ENCODE peak calls at places on chromosome 1, in ten cellular contexts. One of them, this sample, is unnamed.

GRCh38 chr1:109247401-109248365 is 1.7 kb upstream of the CELSR2 start:
- DNase-seq in HCT116: no peak
- DNase-seq in stimulated activated CD4-positive, alpha-beta T cell treated with anti-CD3 and anti-CD28 coated beads, TNF-alpha, amount 100 ng/mL, for 4 hours: no peak
- DNase-seq in activated CD4-positive, CD25-positive, alpha-beta regulatory T cell treated with anti-CD3 and anti-CD28 coated beads, Interleukin-2, amount 50 U/mL, for 72 hours: no peak
- DNase-seq in GM04503: no peak
- DNase-seq in mammary epithelial cell: no peak
- DNase-seq in stimulated activated CD8-positive, alpha-beta memory T cell treated with anti-CD3 and anti-CD28 coated beads, Interleukin-15, amount 100 ng/mL, for 1 hour: no peak
- DNase-seq in tibial nerve: no peak
- DNase-seq in uterus: no peak
- DNase-seq in CD8-positive, alpha-beta memory T cell: no peak
- DNase-seq in this sample: no peak

GRCh38 chr1:56927171-56927570 is 38.6 kb downstream of the C8B start:
- DNase-seq in activated CD4-positive, CD25-positive, alpha-beta regulatory T cell treated with anti-CD3 and anti-CD28 coated beads, Interleukin-2, amount 50 U/mL, for 72 hours: no peak
- DNase-seq in tibial nerve: no peak
- DNase-seq in uterus: no peak
- DNase-seq in stimulated activated CD4-positive, alpha-beta T cell treated with anti-CD3 and anti-CD28 coated beads, TNF-alpha, amount 100 ng/mL, for 4 hours: no peak
- DNase-seq in CD8-positive, alpha-beta memory T cell: no peak
- DNase-seq in stimulated activated CD8-positive, alpha-beta memory T cell treated with anti-CD3 and anti-CD28 coated beads, Interleukin-15, amount 100 ng/mL, for 1 hour: no peak
- DNase-seq in mammary epithelial cell: no peak
- DNase-seq in HCT116: no peak
- DNase-seq in GM04503: no peak
- DNase-seq in this sample: no peak

GRCh38 chr1:4674117-4674516 is 19.7 kb downstream of the AJAP1 start:
- DNase-seq in HCT116: no peak
- DNase-seq in stimulated activated CD8-positive, alpha-beta memory T cell treated with anti-CD3 and anti-CD28 coated beads, Interleukin-15, amount 100 ng/mL, for 1 hour: no peak
- DNase-seq in tibial nerve: no peak
- DNase-seq in mammary epithelial cell: no peak
- DNase-seq in GM04503: no peak
- DNase-seq in CD8-positive, alpha-beta memory T cell: no peak
- DNase-seq in stimulated activated CD4-positive, alpha-beta T cell treated with anti-CD3 and anti-CD28 coated beads, TNF-alpha, amount 100 ng/mL, for 4 hours: no peak
- DNase-seq in uterus: no peak
- DNase-seq in activated CD4-positive, CD25-positive, alpha-beta regulatory T cell treated with anti-CD3 and anti-CD28 coated beads, Interleukin-2, amount 50 U/mL, for 72 hours: no peak
- DNase-seq in this sample: no peak

GRCh38 chr1:17564458-17565393 is 25.2 kb downstream of the ARHGEF10L start:
- DNase-seq in stimulated activated CD8-positive, alpha-beta memory T cell treated with anti-CD3 and anti-CD28 coated beads, Interleukin-15, amount 100 ng/mL, for 1 hour: no peak
- DNase-seq in stimulated activated CD4-positive, alpha-beta T cell treated with anti-CD3 and anti-CD28 coated beads, TNF-alpha, amount 100 ng/mL, for 4 hours: no peak
- DNase-seq in activated CD4-positive, CD25-positive, alpha-beta regulatory T cell treated with anti-CD3 and anti-CD28 coated beads, Interleukin-2, amount 50 U/mL, for 72 hours: no peak
- DNase-seq in uterus: no peak
- DNase-seq in CD8-positive, alpha-beta memory T cell: no peak
- DNase-seq in GM04503: no peak
- DNase-seq in HCT116: no peak
- DNase-seq in mammary epithelial cell: no peak
- DNase-seq in tibial nerve: no peak
- DNase-seq in this sample: no peak

GRCh38 chr1:155989242-155989991 is 11.1 kb upstream of the ARHGEF2 start:
- DNase-seq in GM04503: no peak
- DNase-seq in HCT116: no peak
- DNase-seq in activated CD4-positive, CD25-positive, alpha-beta regulatory T cell treated with anti-CD3 and anti-CD28 coated beads, Interleukin-2, amount 50 U/mL, for 72 hours: peak
- DNase-seq in mammary epithelial cell: peak
- DNase-seq in tibial nerve: no peak
- DNase-seq in uterus: peak
- DNase-seq in stimulated activated CD4-positive, alpha-beta T cell treated with anti-CD3 and anti-CD28 coated beads, TNF-alpha, amount 100 ng/mL, for 4 hours: peak
- DNase-seq in CD8-positive, alpha-beta memory T cell: peak
- DNase-seq in stimulated activated CD8-positive, alpha-beta memory T cell treated with anti-CD3 and anti-CD28 coated beads, Interleukin-15, amount 100 ng/mL, for 1 hour: peak
- DNase-seq in this sample: peak

GRCh38 chr1:115929846-115930245 is 46.5 kb upstream of the SLC22A15 start:
- DNase-seq in uterus: no peak
- DNase-seq in HCT116: no peak
- DNase-seq in GM04503: peak
- DNase-seq in tibial nerve: no peak
- DNase-seq in mammary epithelial cell: peak
- DNase-seq in CD8-positive, alpha-beta memory T cell: no peak
- DNase-seq in stimulated activated CD8-positive, alpha-beta memory T cell treated with anti-CD3 and anti-CD28 coated beads, Interleukin-15, amount 100 ng/mL, for 1 hour: no peak
- DNase-seq in activated CD4-positive, CD25-positive, alpha-beta regulatory T cell treated with anti-CD3 and anti-CD28 coated beads, Interleukin-2, amount 50 U/mL, for 72 hours: no peak
- DNase-seq in stimulated activated CD4-positive, alpha-beta T cell treated with anti-CD3 and anti-CD28 coated beads, TNF-alpha, amount 100 ng/mL, for 4 hours: no peak
- DNase-seq in this sample: no peak

GRCh38 chr1:83761084-83761760 is 237.7 kb downstream of the TTLL7 start:
- DNase-seq in stimulated activated CD8-positive, alpha-beta memory T cell treated with anti-CD3 and anti-CD28 coated beads, Interleukin-15, amount 100 ng/mL, for 1 hour: no peak
- DNase-seq in GM04503: no peak
- DNase-seq in activated CD4-positive, CD25-positive, alpha-beta regulatory T cell treated with anti-CD3 and anti-CD28 coated beads, Interleukin-2, amount 50 U/mL, for 72 hours: no peak
- DNase-seq in uterus: no peak
- DNase-seq in mammary epithelial cell: no peak
- DNase-seq in tibial nerve: no peak
- DNase-seq in HCT116: no peak
- DNase-seq in CD8-positive, alpha-beta memory T cell: no peak
- DNase-seq in stimulated activated CD4-positive, alpha-beta T cell treated with anti-CD3 and anti-CD28 coated beads, TNF-alpha, amount 100 ng/mL, for 4 hours: no peak
- DNase-seq in this sample: no peak

GRCh38 chr1:36419569-36419968 is 21.9 kb upstream of the LSM10 start:
- DNase-seq in mammary epithelial cell: no peak
- DNase-seq in stimulated activated CD8-positive, alpha-beta memory T cell treated with anti-CD3 and anti-CD28 coated beads, Interleukin-15, amount 100 ng/mL, for 1 hour: no peak
- DNase-seq in GM04503: no peak
- DNase-seq in HCT116: no peak
- DNase-seq in uterus: no peak
- DNase-seq in stimulated activated CD4-positive, alpha-beta T cell treated with anti-CD3 and anti-CD28 coated beads, TNF-alpha, amount 100 ng/mL, for 4 hours: no peak
- DNase-seq in activated CD4-positive, CD25-positive, alpha-beta regulatory T cell treated with anti-CD3 and anti-CD28 coated beads, Interleukin-2, amount 50 U/mL, for 72 hours: no peak
- DNase-seq in tibial nerve: no peak
- DNase-seq in CD8-positive, alpha-beta memory T cell: no peak
- DNase-seq in this sample: no peak

GRCh38 chr1:178645826-178646200 is 79.2 kb upstream of the RALGPS2 start:
- DNase-seq in GM04503: peak
- DNase-seq in mammary epithelial cell: peak
- DNase-seq in stimulated activated CD4-positive, alpha-beta T cell treated with anti-CD3 and anti-CD28 coated beads, TNF-alpha, amount 100 ng/mL, for 4 hours: no peak
- DNase-seq in activated CD4-positive, CD25-positive, alpha-beta regulatory T cell treated with anti-CD3 and anti-CD28 coated beads, Interleukin-2, amount 50 U/mL, for 72 hours: no peak
- DNase-seq in uterus: no peak
- DNase-seq in tibial nerve: no peak
- DNase-seq in CD8-positive, alpha-beta memory T cell: no peak
- DNase-seq in HCT116: no peak
- DNase-seq in stimulated activated CD8-positive, alpha-beta memory T cell treated with anti-CD3 and anti-CD28 coated beads, Interleukin-15, amount 100 ng/mL, for 1 hour: no peak
- DNase-seq in this sample: no peak

GRCh38 chr1:2639607-2640521 is 7.0 kb upstream of the MMEL1 start:
- DNase-seq in uterus: no peak
- DNase-seq in stimulated activated CD4-positive, alpha-beta T cell treated with anti-CD3 and anti-CD28 coated beads, TNF-alpha, amount 100 ng/mL, for 4 hours: no peak
- DNase-seq in tibial nerve: no peak
- DNase-seq in stimulated activated CD8-positive, alpha-beta memory T cell treated with anti-CD3 and anti-CD28 coated beads, Interleukin-15, amount 100 ng/mL, for 1 hour: no peak
- DNase-seq in activated CD4-positive, CD25-positive, alpha-beta regulatory T cell treated with anti-CD3 and anti-CD28 coated beads, Interleukin-2, amount 50 U/mL, for 72 hours: no peak
- DNase-seq in mammary epithelial cell: no peak
- DNase-seq in HCT116: no peak
- DNase-seq in GM04503: no peak
- DNase-seq in CD8-positive, alpha-beta memory T cell: no peak
- DNase-seq in this sample: no peak

GRCh38 chr1:159843459-159843858 is 16.8 kb downstream of the SLAMF8 start:
- DNase-seq in uterus: no peak
- DNase-seq in tibial nerve: no peak
- DNase-seq in GM04503: no peak
- DNase-seq in activated CD4-positive, CD25-positive, alpha-beta regulatory T cell treated with anti-CD3 and anti-CD28 coated beads, Interleukin-2, amount 50 U/mL, for 72 hours: no peak
- DNase-seq in mammary epithelial cell: no peak
- DNase-seq in CD8-positive, alpha-beta memory T cell: no peak
- DNase-seq in stimulated activated CD8-positive, alpha-beta memory T cell treated with anti-CD3 and anti-CD28 coated beads, Interleukin-15, amount 100 ng/mL, for 1 hour: no peak
- DNase-seq in HCT116: no peak
- DNase-seq in stimulated activated CD4-positive, alpha-beta T cell treated with anti-CD3 and anti-CD28 coated beads, TNF-alpha, amount 100 ng/mL, for 4 hours: no peak
- DNase-seq in this sample: no peak

GRCh38 chr1:6962390-6962955 is 177.2 kb downstream of the CAMTA1 start:
- DNase-seq in GM04503: no peak
- DNase-seq in HCT116: peak
- DNase-seq in stimulated activated CD4-positive, alpha-beta T cell treated with anti-CD3 and anti-CD28 coated beads, TNF-alpha, amount 100 ng/mL, for 4 hours: peak
- DNase-seq in activated CD4-positive, CD25-positive, alpha-beta regulatory T cell treated with anti-CD3 and anti-CD28 coated beads, Interleukin-2, amount 50 U/mL, for 72 hours: peak
- DNase-seq in stimulated activated CD8-positive, alpha-beta memory T cell treated with anti-CD3 and anti-CD28 coated beads, Interleukin-15, amount 100 ng/mL, for 1 hour: peak
- DNase-seq in tibial nerve: peak
- DNase-seq in uterus: peak
- DNase-seq in mammary epithelial cell: no peak
- DNase-seq in CD8-positive, alpha-beta memory T cell: no peak
- DNase-seq in this sample: no peak

GRCh38 chr1:245622332-245623014 is 467.7 kb downstream of the KIF26B start:
- DNase-seq in mammary epithelial cell: no peak
- DNase-seq in HCT116: no peak
- DNase-seq in uterus: no peak
- DNase-seq in stimulated activated CD8-positive, alpha-beta memory T cell treated with anti-CD3 and anti-CD28 coated beads, Interleukin-15, amount 100 ng/mL, for 1 hour: no peak
- DNase-seq in stimulated activated CD4-positive, alpha-beta T cell treated with anti-CD3 and anti-CD28 coated beads, TNF-alpha, amount 100 ng/mL, for 4 hours: no peak
- DNase-seq in CD8-positive, alpha-beta memory T cell: no peak
- DNase-seq in activated CD4-positive, CD25-positive, alpha-beta regulatory T cell treated with anti-CD3 and anti-CD28 coated beads, Interleukin-2, amount 50 U/mL, for 72 hours: no peak
- DNase-seq in tibial nerve: no peak
- DNase-seq in GM04503: no peak
- DNase-seq in this sample: peak

GRCh38 chr1:28196330-28196729 is 19.8 kb upstream of the PTAFR start:
- DNase-seq in tibial nerve: no peak
- DNase-seq in uterus: no peak
- DNase-seq in stimulated activated CD4-positive, alpha-beta T cell treated with anti-CD3 and anti-CD28 coated beads, TNF-alpha, amount 100 ng/mL, for 4 hours: no peak
- DNase-seq in HCT116: no peak
- DNase-seq in stimulated activated CD8-positive, alpha-beta memory T cell treated with anti-CD3 and anti-CD28 coated beads, Interleukin-15, amount 100 ng/mL, for 1 hour: no peak
- DNase-seq in CD8-positive, alpha-beta memory T cell: no peak
- DNase-seq in mammary epithelial cell: no peak
- DNase-seq in activated CD4-positive, CD25-positive, alpha-beta regulatory T cell treated with anti-CD3 and anti-CD28 coated beads, Interleukin-2, amount 50 U/mL, for 72 hours: no peak
- DNase-seq in GM04503: no peak
- DNase-seq in this sample: no peak

GRCh38 chr1:110088739-110089316 is 18.4 kb upstream of the ALX3 start:
- DNase-seq in stimulated activated CD8-positive, alpha-beta memory T cell treated with anti-CD3 and anti-CD28 coated beads, Interleukin-15, amount 100 ng/mL, for 1 hour: no peak
- DNase-seq in uterus: no peak
- DNase-seq in CD8-positive, alpha-beta memory T cell: no peak
- DNase-seq in stimulated activated CD4-positive, alpha-beta T cell treated with anti-CD3 and anti-CD28 coated beads, TNF-alpha, amount 100 ng/mL, for 4 hours: no peak
- DNase-seq in activated CD4-positive, CD25-positive, alpha-beta regulatory T cell treated with anti-CD3 and anti-CD28 coated beads, Interleukin-2, amount 50 U/mL, for 72 hours: no peak
- DNase-seq in GM04503: no peak
- DNase-seq in mammary epithelial cell: no peak
- DNase-seq in HCT116: no peak
- DNase-seq in tibial nerve: no peak
- DNase-seq in this sample: no peak

GRCh38 chr1:86926886-86927285 is 12.5 kb downstream of the HS2ST1 start:
- DNase-seq in activated CD4-positive, CD25-positive, alpha-beta regulatory T cell treated with anti-CD3 and anti-CD28 coated beads, Interleukin-2, amount 50 U/mL, for 72 hours: no peak
- DNase-seq in stimulated activated CD8-positive, alpha-beta memory T cell treated with anti-CD3 and anti-CD28 coated beads, Interleukin-15, amount 100 ng/mL, for 1 hour: no peak
- DNase-seq in stimulated activated CD4-positive, alpha-beta T cell treated with anti-CD3 and anti-CD28 coated beads, TNF-alpha, amount 100 ng/mL, for 4 hours: no peak
- DNase-seq in mammary epithelial cell: peak
- DNase-seq in HCT116: no peak
- DNase-seq in uterus: no peak
- DNase-seq in CD8-positive, alpha-beta memory T cell: no peak
- DNase-seq in tibial nerve: no peak
- DNase-seq in GM04503: no peak
- DNase-seq in this sample: no peak

GRCh38 chr1:185151215-185151614 is 5.5 kb downstream of the TRMT1L start:
- DNase-seq in CD8-positive, alpha-beta memory T cell: no peak
- DNase-seq in HCT116: no peak
- DNase-seq in stimulated activated CD8-positive, alpha-beta memory T cell treated with anti-CD3 and anti-CD28 coated beads, Interleukin-15, amount 100 ng/mL, for 1 hour: no peak
- DNase-seq in GM04503: no peak
- DNase-seq in tibial nerve: no peak
- DNase-seq in mammary epithelial cell: no peak
- DNase-seq in activated CD4-positive, CD25-positive, alpha-beta regulatory T cell treated with anti-CD3 and anti-CD28 coated beads, Interleukin-2, amount 50 U/mL, for 72 hours: no peak
- DNase-seq in uterus: no peak
- DNase-seq in stimulated activated CD4-positive, alpha-beta T cell treated with anti-CD3 and anti-CD28 coated beads, TNF-alpha, amount 100 ng/mL, for 4 hours: no peak
- DNase-seq in this sample: no peak

GRCh38 chr1:78284354-78284753 is 206.4 kb upstream of the PTGFR start:
- DNase-seq in HCT116: no peak
- DNase-seq in GM04503: no peak
- DNase-seq in stimulated activated CD8-positive, alpha-beta memory T cell treated with anti-CD3 and anti-CD28 coated beads, Interleukin-15, amount 100 ng/mL, for 1 hour: no peak
- DNase-seq in uterus: no peak
- DNase-seq in mammary epithelial cell: no peak
- DNase-seq in stimulated activated CD4-positive, alpha-beta T cell treated with anti-CD3 and anti-CD28 coated beads, TNF-alpha, amount 100 ng/mL, for 4 hours: no peak
- DNase-seq in activated CD4-positive, CD25-positive, alpha-beta regulatory T cell treated with anti-CD3 and anti-CD28 coated beads, Interleukin-2, amount 50 U/mL, for 72 hours: no peak
- DNase-seq in CD8-positive, alpha-beta memory T cell: no peak
- DNase-seq in tibial nerve: peak
- DNase-seq in this sample: no peak

GRCh38 chr1:109980324-109981127 is 4.0 kb upstream of the AHCYL1 start:
- DNase-seq in tibial nerve: no peak
- DNase-seq in stimulated activated CD4-positive, alpha-beta T cell treated with anti-CD3 and anti-CD28 coated beads, TNF-alpha, amount 100 ng/mL, for 4 hours: no peak
- DNase-seq in HCT116: peak
- DNase-seq in GM04503: no peak
- DNase-seq in uterus: no peak
- DNase-seq in activated CD4-positive, CD25-positive, alpha-beta regulatory T cell treated with anti-CD3 and anti-CD28 coated beads, Interleukin-2, amount 50 U/mL, for 72 hours: no peak
- DNase-seq in mammary epithelial cell: peak
- DNase-seq in stimulated activated CD8-positive, alpha-beta memory T cell treated with anti-CD3 and anti-CD28 coated beads, Interleukin-15, amount 100 ng/mL, for 1 hour: no peak
- DNase-seq in CD8-positive, alpha-beta memory T cell: no peak
- DNase-seq in this sample: no peak

GRCh38 chr1:229231754-229232119 is 39.2 kb upstream of the RAB4A start:
- DNase-seq in activated CD4-positive, CD25-positive, alpha-beta regulatory T cell treated with anti-CD3 and anti-CD28 coated beads, Interleukin-2, amount 50 U/mL, for 72 hours: no peak
- DNase-seq in HCT116: no peak
- DNase-seq in GM04503: no peak
- DNase-seq in tibial nerve: no peak
- DNase-seq in stimulated activated CD4-positive, alpha-beta T cell treated with anti-CD3 and anti-CD28 coated beads, TNF-alpha, amount 100 ng/mL, for 4 hours: no peak
- DNase-seq in uterus: no peak
- DNase-seq in CD8-positive, alpha-beta memory T cell: no peak
- DNase-seq in mammary epithelial cell: no peak
- DNase-seq in stimulated activated CD8-positive, alpha-beta memory T cell treated with anti-CD3 and anti-CD28 coated beads, Interleukin-15, amount 100 ng/mL, for 1 hour: no peak
- DNase-seq in this sample: no peak

This sample was measured in osteocyte.